ENCODE peak calls at places on chromosome 13, in six cellular contexts. One of them, this sample, is unnamed.
A peak's percentile ranks its signal among the peaks of the same experiment; 100 is the strongest.

GRCh38 chr13:51000576-51001260 is 91.1 kb downstream of the RNASEH2B start:
- DNase-seq in foreskin fibroblast: peak; percentile 45
- DNase-seq in fibroblast of villous mesenchyme: peak; percentile 12
- DNase-seq in cardiac fibroblast: peak; percentile 66
- DNase-seq in right lobe of liver: no peak
- DNase-seq in GM23248: peak; percentile 89
- DNase-seq in this sample: no peak

GRCh38 chr13:82634946-82635345 is 1247.3 kb downstream of the SLITRK1 start:
- DNase-seq in foreskin fibroblast: peak; percentile 14
- DNase-seq in fibroblast of villous mesenchyme: no peak
- DNase-seq in GM23248: peak; percentile 38
- DNase-seq in right lobe of liver: no peak
- DNase-seq in cardiac fibroblast: no peak
- DNase-seq in this sample: no peak

GRCh38 chr13:48930933-48931332 is 44.8 kb upstream of the FNDC3A start:
- DNase-seq in fibroblast of villous mesenchyme: peak; percentile 26
- DNase-seq in right lobe of liver: no peak
- DNase-seq in foreskin fibroblast: no peak
- DNase-seq in cardiac fibroblast: no peak
- DNase-seq in GM23248: no peak
- DNase-seq in this sample: no peak

GRCh38 chr13:53783466-53783865 is 754.9 kb downstream of the OLFM4 start:
- DNase-seq in cardiac fibroblast: no peak
- DNase-seq in GM23248: no peak
- DNase-seq in right lobe of liver: no peak
- DNase-seq in fibroblast of villous mesenchyme: no peak
- DNase-seq in foreskin fibroblast: no peak
- DNase-seq in this sample: no peak

GRCh38 chr13:23824355-23824754 is 64.8 kb downstream of the MIPEP start:
- DNase-seq in fibroblast of villous mesenchyme: peak; percentile 16
- DNase-seq in cardiac fibroblast: no peak
- DNase-seq in right lobe of liver: no peak
- DNase-seq in foreskin fibroblast: no peak
- DNase-seq in GM23248: no peak
- DNase-seq in this sample: no peak

GRCh38 chr13:23984541-23984940 is 87.2 kb upstream of the C1QTNF9B start:
- DNase-seq in right lobe of liver: no peak
- DNase-seq in cardiac fibroblast: no peak
- DNase-seq in foreskin fibroblast: no peak
- DNase-seq in GM23248: no peak
- DNase-seq in fibroblast of villous mesenchyme: no peak
- DNase-seq in this sample: no peak

GRCh38 chr13:29676535-29676934 is 81.0 kb upstream of the SLC7A1 start:
- DNase-seq in GM23248: peak; percentile 80
- DNase-seq in fibroblast of villous mesenchyme: no peak
- DNase-seq in cardiac fibroblast: peak; percentile 3
- DNase-seq in right lobe of liver: no peak
- DNase-seq in foreskin fibroblast: peak; percentile 57
- DNase-seq in this sample: no peak

GRCh38 chr13:42991892-42992584 is at the start of gene EPSTI1:
- DNase-seq in GM23248: peak; percentile 84
- DNase-seq in fibroblast of villous mesenchyme: peak; percentile 87
- DNase-seq in right lobe of liver: peak; percentile 75
- DNase-seq in foreskin fibroblast: peak; percentile 61
- DNase-seq in cardiac fibroblast: peak; percentile 74
- DNase-seq in this sample: peak; percentile 90

GRCh38 chr13:113845055-113845454 is 18.8 kb downstream of the GAS6 start:
- DNase-seq in right lobe of liver: peak; percentile 73
- DNase-seq in foreskin fibroblast: no peak
- DNase-seq in cardiac fibroblast: no peak
- DNase-seq in GM23248: no peak
- DNase-seq in fibroblast of villous mesenchyme: no peak
- DNase-seq in this sample: no peak

GRCh38 chr13:82654143-82654542 is 1228.1 kb downstream of the SLITRK1 start:
- DNase-seq in GM23248: no peak
- DNase-seq in cardiac fibroblast: no peak
- DNase-seq in foreskin fibroblast: no peak
- DNase-seq in right lobe of liver: no peak
- DNase-seq in fibroblast of villous mesenchyme: no peak
- DNase-seq in this sample: no peak

GRCh38 chr13:61052175-61052574 is 363.5 kb downstream of the PCDH20 start:
- DNase-seq in foreskin fibroblast: no peak
- DNase-seq in cardiac fibroblast: no peak
- DNase-seq in fibroblast of villous mesenchyme: no peak
- DNase-seq in right lobe of liver: no peak
- DNase-seq in GM23248: no peak
- DNase-seq in this sample: no peak

GRCh38 chr13:27182844-27183497 is 11.4 kb upstream of the USP12 start:
- DNase-seq in fibroblast of villous mesenchyme: peak; percentile 77
- DNase-seq in right lobe of liver: peak; percentile 75
- DNase-seq in cardiac fibroblast: peak; percentile 83
- DNase-seq in GM23248: peak; percentile 97
- DNase-seq in foreskin fibroblast: peak; percentile 97
- DNase-seq in this sample: no peak

GRCh38 chr13:34412817-34413365 is 529.2 kb upstream of the NBEA start:
- DNase-seq in foreskin fibroblast: peak; percentile 20
- DNase-seq in cardiac fibroblast: peak; percentile 24
- DNase-seq in fibroblast of villous mesenchyme: peak; percentile 23
- DNase-seq in GM23248: peak; percentile 48
- DNase-seq in right lobe of liver: no peak
- DNase-seq in this sample: no peak

GRCh38 chr13:51276684-51277083 is 54.5 kb downstream of the FAM124A start:
- DNase-seq in GM23248: no peak
- DNase-seq in fibroblast of villous mesenchyme: no peak
- DNase-seq in cardiac fibroblast: peak; percentile 19
- DNase-seq in foreskin fibroblast: no peak
- DNase-seq in right lobe of liver: no peak
- DNase-seq in this sample: no peak

GRCh38 chr13:82275644-82276043 is 1606.6 kb downstream of the SLITRK1 start:
- DNase-seq in foreskin fibroblast: no peak
- DNase-seq in GM23248: no peak
- DNase-seq in cardiac fibroblast: no peak
- DNase-seq in right lobe of liver: no peak
- DNase-seq in fibroblast of villous mesenchyme: no peak
- DNase-seq in this sample: no peak

GRCh38 chr13:62626771-62627170 is 1211.1 kb upstream of the PCDH20 start:
- DNase-seq in foreskin fibroblast: no peak
- DNase-seq in cardiac fibroblast: no peak
- DNase-seq in fibroblast of villous mesenchyme: no peak
- DNase-seq in right lobe of liver: no peak
- DNase-seq in GM23248: no peak
- DNase-seq in this sample: peak; percentile 27

GRCh38 chr13:63435668-63436275 is 2020.1 kb upstream of the PCDH20 start:
- DNase-seq in cardiac fibroblast: peak; percentile 96
- DNase-seq in GM23248: peak; percentile 51
- DNase-seq in foreskin fibroblast: peak; percentile 100
- DNase-seq in fibroblast of villous mesenchyme: peak; percentile 84
- DNase-seq in right lobe of liver: no peak
- DNase-seq in this sample: no peak

GRCh38 chr13:77113496-77113895 is 86.5 kb upstream of the FBXL3 start:
- DNase-seq in fibroblast of villous mesenchyme: peak; percentile 59
- DNase-seq in foreskin fibroblast: no peak
- DNase-seq in GM23248: peak; percentile 1
- DNase-seq in right lobe of liver: no peak
- DNase-seq in cardiac fibroblast: no peak
- DNase-seq in this sample: no peak

GRCh38 chr13:67416047-67416925 is 186.2 kb upstream of the PCDH9 start:
- DNase-seq in GM23248: peak; percentile 24
- DNase-seq in cardiac fibroblast: peak; percentile 54
- DNase-seq in fibroblast of villous mesenchyme: peak; percentile 6
- DNase-seq in foreskin fibroblast: peak; percentile 10
- DNase-seq in right lobe of liver: peak; percentile 61
- DNase-seq in this sample: peak; percentile 9

GRCh38 chr13:69556540-69557196 is 551.0 kb upstream of the ATXN8OS start:
- DNase-seq in right lobe of liver: no peak
- DNase-seq in fibroblast of villous mesenchyme: no peak
- DNase-seq in GM23248: no peak
- DNase-seq in foreskin fibroblast: no peak
- DNase-seq in cardiac fibroblast: no peak
- DNase-seq in this sample: no peak

GRCh38 chr13:84654654-84655244 is 772.5 kb upstream of the SLITRK1 start:
- DNase-seq in foreskin fibroblast: no peak
- DNase-seq in fibroblast of villous mesenchyme: no peak
- DNase-seq in GM23248: no peak
- DNase-seq in cardiac fibroblast: no peak
- DNase-seq in right lobe of liver: no peak
- DNase-seq in this sample: peak; percentile 6

GRCh38 chr13:77370888-77371287 is 44.0 kb upstream of the MYCBP2 start:
- DNase-seq in foreskin fibroblast: no peak
- DNase-seq in right lobe of liver: no peak
- DNase-seq in cardiac fibroblast: no peak
- DNase-seq in GM23248: no peak
- DNase-seq in fibroblast of villous mesenchyme: no peak
- DNase-seq in this sample: no peak

GRCh38 chr13:92224052-92224821 is 825.8 kb downstream of the GPC5 start:
- DNase-seq in right lobe of liver: no peak
- DNase-seq in fibroblast of villous mesenchyme: peak; percentile 95
- DNase-seq in cardiac fibroblast: peak; percentile 94
- DNase-seq in GM23248: peak; percentile 47
- DNase-seq in foreskin fibroblast: peak; percentile 5
- DNase-seq in this sample: no peak

GRCh38 chr13:47463726-47464125 is 537.3 kb downstream of the SUCLA2 start:
- DNase-seq in foreskin fibroblast: no peak
- DNase-seq in GM23248: peak; percentile 80
- DNase-seq in fibroblast of villous mesenchyme: peak; percentile 16
- DNase-seq in cardiac fibroblast: peak; percentile 62
- DNase-seq in right lobe of liver: no peak
- DNase-seq in this sample: peak; percentile 10

GRCh38 chr13:95235199-95235726 is 66.0 kb downstream of the ABCC4 start:
- DNase-seq in right lobe of liver: no peak
- DNase-seq in GM23248: no peak
- DNase-seq in foreskin fibroblast: no peak
- DNase-seq in cardiac fibroblast: peak; percentile 8
- DNase-seq in fibroblast of villous mesenchyme: no peak
- DNase-seq in this sample: no peak

GRCh38 chr13:33536639-33537425 is 251.3 kb upstream of the STARD13 start:
- DNase-seq in right lobe of liver: no peak
- DNase-seq in fibroblast of villous mesenchyme: peak; percentile 93
- DNase-seq in cardiac fibroblast: no peak
- DNase-seq in foreskin fibroblast: no peak
- DNase-seq in GM23248: peak; percentile 25
- DNase-seq in this sample: no peak

GRCh38 chr13:111383591-111384440 is 63.4 kb downstream of the TEX29 start:
- DNase-seq in foreskin fibroblast: no peak
- DNase-seq in right lobe of liver: no peak
- DNase-seq in cardiac fibroblast: no peak
- DNase-seq in GM23248: no peak
- DNase-seq in fibroblast of villous mesenchyme: no peak
- DNase-seq in this sample: no peak
- H3K4me3 ChIP-seq in foreskin fibroblast: no peak overlapping the region
- H3K4me3 ChIP-seq in right lobe of liver: no peak overlapping the region
- H3K4me3 ChIP-seq in cardiac fibroblast: no peak overlapping the region
- H3K4me3 ChIP-seq in GM23248: no peak overlapping the region
- H3K4me3 ChIP-seq in fibroblast of villous mesenchyme: no peak overlapping the region
- H3K4me3 ChIP-seq in this sample: no peak overlapping the region

GRCh38 chr13:25171517-25172302 is at the start of gene AMER2:
- DNase-seq in fibroblast of villous mesenchyme: peak; percentile 17
- DNase-seq in foreskin fibroblast: peak; percentile 7
- DNase-seq in right lobe of liver: peak; percentile 29
- DNase-seq in GM23248: peak; percentile 49
- DNase-seq in cardiac fibroblast: peak; percentile 23
- DNase-seq in this sample: peak; percentile 22
- H3K4me3 ChIP-seq in fibroblast of villous mesenchyme: peak within 1 kb of the TSS; percentile 32
- H3K4me3 ChIP-seq in foreskin fibroblast: no peak within 1 kb of the TSS
- H3K4me3 ChIP-seq in right lobe of liver: no peak within 1 kb of the TSS
- H3K4me3 ChIP-seq in GM23248: peak within 1 kb of the TSS; percentile 46
- H3K4me3 ChIP-seq in cardiac fibroblast: peak within 1 kb of the TSS; percentile 26
- H3K4me3 ChIP-seq in this sample: peak within 1 kb of the TSS; percentile 44

GRCh38 chr13:74287672-74288169 is 153.5 kb upstream of the KLF12 start:
- DNase-seq in fibroblast of villous mesenchyme: peak; percentile 56
- DNase-seq in cardiac fibroblast: peak; percentile 78
- DNase-seq in right lobe of liver: peak; percentile 94
- DNase-seq in GM23248: peak; percentile 55
- DNase-seq in foreskin fibroblast: peak; percentile 75
- DNase-seq in this sample: peak; percentile 82
- H3K4me3 ChIP-seq in fibroblast of villous mesenchyme: no peak overlapping the region
- H3K4me3 ChIP-seq in cardiac fibroblast: no peak overlapping the region
- H3K4me3 ChIP-seq in right lobe of liver: peak overlapping the region; percentile 19
- H3K4me3 ChIP-seq in GM23248: no peak overlapping the region
- H3K4me3 ChIP-seq in foreskin fibroblast: peak overlapping the region; percentile 1
- H3K4me3 ChIP-seq in this sample: no peak overlapping the region

GRCh38 chr13:79456051-79456450 is 24.9 kb upstream of the NDFIP2 start:
- DNase-seq in fibroblast of villous mesenchyme: peak; percentile 23
- DNase-seq in GM23248: no peak
- DNase-seq in cardiac fibroblast: no peak
- DNase-seq in right lobe of liver: no peak
- DNase-seq in foreskin fibroblast: no peak
- DNase-seq in this sample: no peak

GRCh38 chr13:79458436-79458835 is 22.5 kb upstream of the NDFIP2 start:
- DNase-seq in GM23248: no peak
- DNase-seq in fibroblast of villous mesenchyme: no peak
- DNase-seq in cardiac fibroblast: no peak
- DNase-seq in right lobe of liver: no peak
- DNase-seq in foreskin fibroblast: no peak
- DNase-seq in this sample: no peak

GRCh38 chr13:79457390-79457789 is 23.6 kb upstream of the NDFIP2 start:
- DNase-seq in GM23248: no peak
- DNase-seq in cardiac fibroblast: no peak
- DNase-seq in right lobe of liver: no peak
- DNase-seq in foreskin fibroblast: no peak
- DNase-seq in fibroblast of villous mesenchyme: no peak
- DNase-seq in this sample: no peak

GRCh38 chr13:79456656-79457365 is 24.1 kb upstream of the NDFIP2 start:
- DNase-seq in cardiac fibroblast: no peak
- DNase-seq in foreskin fibroblast: no peak
- DNase-seq in right lobe of liver: no peak
- DNase-seq in GM23248: no peak
- DNase-seq in fibroblast of villous mesenchyme: no peak
- DNase-seq in this sample: no peak

DNA sequence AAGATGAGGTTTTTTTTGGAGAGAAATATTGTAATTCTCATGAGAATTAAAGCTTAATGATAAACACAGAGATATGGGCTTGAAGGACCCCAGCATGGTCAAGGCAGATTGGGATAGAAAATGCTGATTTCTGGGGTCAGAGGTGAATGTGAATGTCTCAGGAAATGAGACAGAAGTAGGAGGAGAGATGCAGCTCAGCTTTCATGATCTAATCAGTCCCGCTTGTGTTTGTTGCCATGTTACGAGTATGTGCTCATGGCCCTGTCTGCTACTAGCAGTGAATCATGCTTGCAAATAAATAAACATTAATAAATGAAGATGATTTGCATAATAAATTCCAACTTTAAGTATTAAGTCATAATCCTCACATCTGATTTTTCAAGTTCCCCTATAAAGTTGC is 23.0 kb upstream of the NDFIP2 start:
- DNase-seq in foreskin fibroblast: peak; percentile 81
- DNase-seq in GM23248: peak; percentile 93
- DNase-seq in fibroblast of villous mesenchyme: peak; percentile 77
- DNase-seq in right lobe of liver: no peak
- DNase-seq in cardiac fibroblast: peak; percentile 70
- DNase-seq in this sample: no peak
- H3K4me3 ChIP-seq in foreskin fibroblast: no peak overlapping the region
- H3K4me3 ChIP-seq in GM23248: no peak overlapping the region
- H3K4me3 ChIP-seq in fibroblast of villous mesenchyme: no peak overlapping the region
- H3K4me3 ChIP-seq in right lobe of liver: no peak overlapping the region
- H3K4me3 ChIP-seq in cardiac fibroblast: no peak overlapping the region
- H3K4me3 ChIP-seq in this sample: no peak overlapping the region